ENCODE peak calls at places on chromosomes 4 and X, in five cellular contexts. H is HFFc6; O is stimulated activated CD8-positive, alpha-beta memory T cell treated with anti-CD3 and anti-CD28 coated beads, Interleukin-12 subunit alpha, Interleukin-12 subunit beta, amount 100 ng/mL, for 4 hours; U is BE2C; W is amniotic stem cell. C is an unnamed sample.
A peak's percentile ranks its signal among the peaks of the same experiment; 100 is the strongest.

GRCh38 chr4:85825937-85826678 is 351.2 kb downstream of the ARHGAP24 start:
- DNase-seq in H (peak; percentile 83), O (no peak), U (peak; percentile 25), W (no peak), C (no peak)

GRCh38 chr4:149008415-149009025 is 566.3 kb upstream of the NR3C2 start:
- DNase-seq in H (no peak), O (no peak), U (no peak), W (no peak), C (no peak)

GRCh38 chr4:88900432-88900831 is 156.6 kb downstream of the FAM13A start:
- DNase-seq in H (peak; percentile 61), O (no peak), U (no peak), W (no peak), C (no peak)

GRCh38 chr4:62288803-62289541 is 1088.8 kb downstream of the ADGRL3 start:
- DNase-seq in H (no peak), O (no peak), U (peak; percentile 30), W (no peak), C (no peak)

GRCh38 chr4:61468091-61468720 is 268.1 kb downstream of the ADGRL3 start:
- DNase-seq in H (no peak), O (no peak), U (no peak), W (no peak), C (no peak)

GRCh38 chr4:7389101-7389701 is 45.5 kb downstream of the PSAPL1 start:
- DNase-seq in H (no peak), O (no peak), U (no peak), W (no peak), C (no peak)

GRCh38 chr4:53654300-53654758 is 63.0 kb upstream of the LNX1 start:
- DNase-seq in H (peak; percentile 43), O (no peak), U (no peak), W (peak; percentile 2), C (no peak)

GRCh38 chrX:15471016-15471415 is 22.1 kb downstream of the PIR start:
- DNase-seq in H (peak; percentile 50), O (peak; percentile 4), U (peak; percentile 60), W (peak; percentile 29), C (peak; percentile 63)

GRCh38 chr4:40626183-40626990 is 3.3 kb downstream of the RBM47 start:
- DNase-seq in H (peak; percentile 21), O (no peak), U (no peak), W (no peak), C (no peak)

GRCh38 chr4:25908491-25908901 is 5.5 kb upstream of the SMIM20 start:
- DNase-seq in H (peak; percentile 90), O (no peak), U (no peak), W (peak; percentile 65), C (no peak)

GRCh38 chrX:13088155-13088485 is 43.7 kb upstream of the FAM9C start:
- DNase-seq in H (no peak), O (no peak), U (no peak), W (no peak), C (no peak)

GRCh38 chr4:54274786-54275503 is 45.9 kb downstream of the PDGFRA start:
- DNase-seq in H (no peak), O (no peak), U (no peak), W (no peak), C (no peak)

GRCh38 chr4:8645753-8646124 is 53.2 kb downstream of the CPZ start:
- DNase-seq in H (no peak), O (no peak), U (no peak), W (no peak), C (no peak)

GRCh38 chrX:132146456-132146855 is 18.6 kb upstream of the FRMD7 start:
- DNase-seq in H (no peak), O (no peak), U (no peak), W (no peak), C (no peak)

GRCh38 chr4:20883231-20883630 is 183.0 kb downstream of the PACRGL start:
- DNase-seq in H (no peak), O (no peak), U (no peak), W (no peak), C (no peak)

GRCh38 chr4:176259330-176260090 is 9.5 kb downstream of the ASB5 start:
- DNase-seq in H (peak; percentile 65), O (no peak), U (no peak), W (peak; percentile 34), C (no peak)

GRCh38 chr4:110484767-110485166 is 8.8 kb downstream of the ENPEP start:
- DNase-seq in H (peak; percentile 90), O (no peak), U (no peak), W (peak; percentile 79), C (peak; percentile 2)

GRCh38 chr4:140754918-140755810 is 1.0 kb downstream of the TBC1D9 start:
- DNase-seq in H (no peak), O (no peak), U (no peak), W (no peak), C (no peak)

GRCh38 chr4:104901438-104901837 is 245.2 kb upstream of the TET2 start:
- DNase-seq in H (no peak), O (no peak), U (no peak), W (no peak), C (no peak)

GRCh38 chr4:14087459-14087858 is 459.9 kb upstream of the BOD1L1 start:
- DNase-seq in H (no peak), O (no peak), U (no peak), W (no peak), C (no peak)

GRCh38 chr4:150982557-150983233 is 32.4 kb downstream of the LRBA start:
- DNase-seq in H (peak; percentile 11), O (no peak), U (no peak), W (no peak), C (no peak)

GRCh38 chrX:37350034-37350365 is 836 bp downstream of the PRRG1 start:
- DNase-seq in H (no peak), O (no peak), U (no peak), W (no peak), C (no peak)

GRCh38 chr4:75655562-75655961 is 17.6 kb downstream of the G3BP2 start:
- DNase-seq in H (no peak), O (no peak), U (no peak), W (no peak), C (no peak)

GRCh38 chrX:38282044-38282443 is 45.3 kb downstream of the RPGR start:
- DNase-seq in H (no peak), O (no peak), U (peak; percentile 4), W (no peak), C (no peak)

GRCh38 chr4:58209576-58209975 is 1099.4 kb upstream of the IGFBP7 start:
- DNase-seq in H (no peak), O (no peak), U (no peak), W (no peak), C (no peak)

GRCh38 chrX:80335062-80335830 is 85.0 kb upstream of the TENT5D start:
- DNase-seq in H (no peak), O (no peak), U (peak; percentile 48), W (no peak), C (no peak)

C was measured in glomerular endothelial cell.